ENCODE peak calls at places on chromosomes 2 and 18, in five cellular contexts. One of them, this sample, is unnamed.
A peak's percentile ranks its signal among the peaks of the same experiment; 100 is the strongest.

GRCh38 chr18:79604205-79604912 is 75.2 kb upstream of the CTDP1 start:
- DNase-seq in K562: no peak
- DNase-seq in HCT116: no peak
- DNase-seq in pancreas: no peak
- DNase-seq in aorta: peak; percentile 60
- DNase-seq in this sample: no peak

GRCh38 chr2:30915485-30915884 is 108.2 kb upstream of the CAPN13 start:
- DNase-seq in K562: peak; percentile 27
- DNase-seq in HCT116: peak; percentile 7
- DNase-seq in pancreas: peak; percentile 7
- DNase-seq in aorta: no peak
- DNase-seq in this sample: peak; percentile 30

GRCh38 chr2:43020296-43020695 is 206.1 kb downstream of the ZFP36L2 start:
- DNase-seq in K562: no peak
- DNase-seq in HCT116: no peak
- DNase-seq in pancreas: no peak
- DNase-seq in aorta: no peak
- DNase-seq in this sample: no peak

GRCh38 chr2:65658871-65659270 is 226.5 kb upstream of the SPRED2 start:
- DNase-seq in K562: no peak
- DNase-seq in HCT116: no peak
- DNase-seq in pancreas: no peak
- DNase-seq in aorta: no peak
- DNase-seq in this sample: no peak

GRCh38 chr2:226934546-226935243 is 98.8 kb downstream of the RHBDD1 start:
- DNase-seq in K562: no peak
- DNase-seq in HCT116: no peak
- DNase-seq in pancreas: no peak
- DNase-seq in aorta: no peak
- DNase-seq in this sample: no peak

GRCh38 chr2:40814621-40815020 is 362.7 kb upstream of the SLC8A1 start:
- DNase-seq in K562: no peak
- DNase-seq in HCT116: no peak
- DNase-seq in pancreas: no peak
- DNase-seq in aorta: no peak
- DNase-seq in this sample: no peak

GRCh38 chr2:63698825-63699548 is 110.2 kb downstream of the MDH1 start:
- DNase-seq in K562: no peak
- DNase-seq in HCT116: peak; percentile 76
- DNase-seq in pancreas: peak; percentile 11
- DNase-seq in aorta: no peak
- DNase-seq in this sample: peak; percentile 80

GRCh38 chr2:67037655-67038054 is 359.5 kb upstream of the ETAA1 start:
- DNase-seq in K562: no peak
- DNase-seq in HCT116: no peak
- DNase-seq in pancreas: peak; percentile 88
- DNase-seq in aorta: no peak
- DNase-seq in this sample: peak; percentile 3

GRCh38 chr2:106020032-106020431 is 174.1 kb downstream of the UXS1 start:
- DNase-seq in K562: no peak
- DNase-seq in HCT116: no peak
- DNase-seq in pancreas: no peak
- DNase-seq in aorta: no peak
- DNase-seq in this sample: no peak

GRCh38 chr2:54983345-54984235 is 66.7 kb downstream of the RTN4 start:
- DNase-seq in K562: no peak
- DNase-seq in HCT116: peak; percentile 4
- DNase-seq in pancreas: no peak
- DNase-seq in aorta: no peak
- DNase-seq in this sample: no peak

GRCh38 chr2:179646862-179647261 is 214.6 kb downstream of the ZNF385B start:
- DNase-seq in K562: no peak
- DNase-seq in HCT116: no peak
- DNase-seq in pancreas: no peak
- DNase-seq in aorta: no peak
- DNase-seq in this sample: peak; percentile 67

GRCh38 chr18:2515408-2515807 is 55.9 kb downstream of the METTL4 start:
- DNase-seq in K562: no peak
- DNase-seq in HCT116: peak; percentile 21
- DNase-seq in pancreas: no peak
- DNase-seq in aorta: no peak
- DNase-seq in this sample: no peak

GRCh38 chr18:35267809-35268208 is 22.2 kb downstream of the ZSCAN30 start:
- DNase-seq in K562: no peak
- DNase-seq in HCT116: no peak
- DNase-seq in pancreas: peak; percentile 35
- DNase-seq in aorta: peak; percentile 75
- DNase-seq in this sample: no peak

GRCh38 chr2:88187038-88187676 is 17.0 kb downstream of the THNSL2 start:
- DNase-seq in K562: peak; percentile 68
- DNase-seq in HCT116: peak; percentile 61
- DNase-seq in pancreas: peak; percentile 31
- DNase-seq in aorta: no peak
- DNase-seq in this sample: peak; percentile 69

GRCh38 chr2:222127660-222128059 is 171.1 kb downstream of the PAX3 start:
- DNase-seq in K562: no peak
- DNase-seq in HCT116: no peak
- DNase-seq in pancreas: no peak
- DNase-seq in aorta: no peak
- DNase-seq in this sample: no peak

GRCh38 chr2:230922951-230923717 is 1.9 kb downstream of the GPR55 start:
- DNase-seq in K562: no peak
- DNase-seq in HCT116: no peak
- DNase-seq in pancreas: no peak
- DNase-seq in aorta: no peak
- DNase-seq in this sample: no peak

GRCh38 chr18:78144669-78145068 is 834.9 kb upstream of the SALL3 start:
- DNase-seq in K562: no peak
- DNase-seq in HCT116: no peak
- DNase-seq in pancreas: no peak
- DNase-seq in aorta: no peak
- DNase-seq in this sample: no peak

GRCh38 chr2:55824554-55825096 is 99.0 kb downstream of the EFEMP1 start:
- DNase-seq in K562: no peak
- DNase-seq in HCT116: no peak
- DNase-seq in pancreas: no peak
- DNase-seq in aorta: peak; percentile 32
- DNase-seq in this sample: no peak

GRCh38 chr2:95323347-95324155 is 26.4 kb downstream of the KCNIP3 start:
- DNase-seq in K562: peak; percentile 73
- DNase-seq in HCT116: peak; percentile 55
- DNase-seq in pancreas: no peak
- DNase-seq in aorta: no peak
- DNase-seq in this sample: no peak

GRCh38 chr2:74474899-74475298 is 2.4 kb upstream of the MRPL53 start:
- DNase-seq in K562: no peak
- DNase-seq in HCT116: no peak
- DNase-seq in pancreas: no peak
- DNase-seq in aorta: peak; percentile 51
- DNase-seq in this sample: peak; percentile 37

GRCh38 chr2:26401739-26402541 is at the start of gene DRC1:
- DNase-seq in K562: no peak
- DNase-seq in HCT116: no peak
- DNase-seq in pancreas: peak; percentile 27
- DNase-seq in aorta: peak; percentile 85
- DNase-seq in this sample: no peak

DNA sequence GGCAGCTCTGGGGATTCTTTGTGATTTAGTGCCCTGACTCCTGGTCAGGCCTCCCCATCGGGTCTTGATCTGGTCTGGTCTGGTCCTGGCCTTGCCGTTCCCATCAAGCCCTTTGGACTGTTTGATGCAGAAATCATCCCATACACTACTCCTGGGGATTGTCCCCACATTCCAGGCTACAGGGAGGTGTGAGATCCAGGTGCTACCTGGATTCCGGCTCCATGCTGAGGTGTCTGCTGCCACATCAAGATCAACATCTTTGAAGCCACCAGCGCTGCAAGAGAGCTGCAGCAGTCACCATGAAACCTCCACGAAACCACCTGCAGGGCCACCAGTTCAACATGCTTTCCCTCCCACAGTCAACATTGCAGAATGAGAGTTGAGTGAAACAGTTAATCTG is 131.1 kb downstream of the SH3BP4 start:
- DNase-seq in K562: no peak
- DNase-seq in HCT116: no peak
- DNase-seq in pancreas: no peak
- DNase-seq in aorta: no peak
- DNase-seq in this sample: no peak
- H3K27ac ChIP-seq in K562: no peak overlapping the region
- H3K27ac ChIP-seq in HCT116: no peak overlapping the region
- H3K27ac ChIP-seq in pancreas: no peak overlapping the region
- H3K27ac ChIP-seq in aorta: no peak overlapping the region
- H3K27ac ChIP-seq in this sample: no peak overlapping the region

GRCh38 chr18:23824704-23825103 is 135.5 kb downstream of the LAMA3 start:
- DNase-seq in K562: no peak
- DNase-seq in HCT116: no peak
- DNase-seq in pancreas: no peak
- DNase-seq in aorta: no peak
- DNase-seq in this sample: no peak
- H3K4me1 ChIP-seq in K562: no peaks in the 10 kb centered on the region
- H3K4me1 ChIP-seq in HCT116: peaks cover 2% of the 10 kb centered on the region
- H3K4me1 ChIP-seq in pancreas: no peaks in the 10 kb centered on the region
- H3K4me1 ChIP-seq in aorta: peaks cover 7% of the 10 kb centered on the region
- H3K4me1 ChIP-seq in this sample: no peaks in the 10 kb centered on the region

DNA sequence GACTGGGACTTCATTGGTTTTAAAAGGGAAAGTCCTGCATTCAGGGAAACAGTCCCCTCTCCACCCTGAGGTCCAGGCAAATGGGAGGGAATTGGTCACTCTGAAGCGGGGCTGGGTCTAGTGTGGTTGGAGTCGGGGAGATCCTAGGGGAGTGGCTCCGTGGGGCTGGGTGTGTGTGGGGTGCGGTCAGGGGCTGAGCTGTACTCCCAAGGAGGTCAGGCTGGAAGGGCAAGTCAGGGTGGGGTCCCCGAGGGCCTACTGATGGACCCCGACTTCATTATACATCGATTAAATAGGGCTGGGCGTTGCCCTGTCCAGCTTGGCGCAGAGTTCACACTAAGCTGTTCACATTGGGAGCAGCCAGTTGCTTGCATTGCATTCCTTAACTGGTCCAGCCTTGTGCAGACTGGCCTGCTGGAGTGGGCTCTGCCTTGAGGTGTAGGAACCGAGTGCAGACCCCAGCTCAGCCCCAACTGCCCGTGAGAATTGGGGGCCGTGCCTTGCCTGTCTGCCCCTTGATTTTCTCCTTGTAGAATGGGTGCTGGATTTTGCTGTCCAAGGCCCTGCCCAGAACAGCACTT is 131.2 kb downstream of the ASB1 start:
- DNase-seq in K562: no peak
- DNase-seq in HCT116: no peak
- DNase-seq in pancreas: no peak
- DNase-seq in aorta: no peak
- DNase-seq in this sample: no peak
- H3K27me3 ChIP-seq in K562: peaks cover 2% of the 10 kb centered on the region
- H3K27me3 ChIP-seq in HCT116: no peaks in the 10 kb centered on the region
- H3K27me3 ChIP-seq in pancreas: no peaks in the 10 kb centered on the region
- H3K27me3 ChIP-seq in aorta: no peaks in the 10 kb centered on the region
- H3K27me3 ChIP-seq in this sample: peaks cover 11% of the 10 kb centered on the region

DNA sequence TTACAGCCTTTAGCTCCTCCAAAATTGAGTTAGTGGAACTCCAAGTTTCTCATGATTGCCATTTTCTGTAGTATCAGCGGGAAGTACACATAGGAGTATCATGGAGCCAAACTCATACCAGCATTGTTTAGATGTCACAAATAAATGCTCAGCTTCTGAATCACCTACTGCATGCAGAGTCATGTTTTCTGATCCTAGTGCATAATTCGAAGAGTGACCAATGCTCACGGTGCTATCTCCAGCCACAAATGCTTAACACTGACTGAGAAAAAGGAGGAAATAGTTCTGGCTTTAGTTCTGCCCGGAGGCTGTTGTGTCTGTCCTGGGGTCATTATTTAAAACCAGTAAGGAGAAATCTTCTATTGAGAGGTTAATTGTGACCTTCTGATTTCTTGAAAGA is 45.4 kb upstream of the LRATD1 start:
- DNase-seq in K562: no peak
- DNase-seq in HCT116: no peak
- DNase-seq in pancreas: no peak
- DNase-seq in aorta: no peak
- DNase-seq in this sample: no peak
- H3K27ac ChIP-seq in K562: no peak overlapping the region
- H3K27ac ChIP-seq in HCT116: no peak overlapping the region
- H3K27ac ChIP-seq in pancreas: no peak overlapping the region
- H3K27ac ChIP-seq in aorta: no peak overlapping the region
- H3K27ac ChIP-seq in this sample: no peak overlapping the region

GRCh38 chr2:201931955-201932354 is 101.7 kb upstream of the FZD7 start:
- DNase-seq in K562: no peak
- DNase-seq in HCT116: no peak
- DNase-seq in pancreas: no peak
- DNase-seq in aorta: no peak
- DNase-seq in this sample: no peak

GRCh38 chr2:201931475-201931874 is 102.2 kb upstream of the FZD7 start:
- DNase-seq in K562: no peak
- DNase-seq in HCT116: no peak
- DNase-seq in pancreas: no peak
- DNase-seq in aorta: no peak
- DNase-seq in this sample: no peak

GRCh38 chr2:201930831-201931230 is 102.8 kb upstream of the FZD7 start:
- DNase-seq in K562: no peak
- DNase-seq in HCT116: no peak
- DNase-seq in pancreas: no peak
- DNase-seq in aorta: no peak
- DNase-seq in this sample: peak; percentile 8

GRCh38 chr2:201932511-201932910 is 101.1 kb upstream of the FZD7 start:
- DNase-seq in K562: no peak
- DNase-seq in HCT116: no peak
- DNase-seq in pancreas: no peak
- DNase-seq in aorta: no peak
- DNase-seq in this sample: no peak

DNA sequence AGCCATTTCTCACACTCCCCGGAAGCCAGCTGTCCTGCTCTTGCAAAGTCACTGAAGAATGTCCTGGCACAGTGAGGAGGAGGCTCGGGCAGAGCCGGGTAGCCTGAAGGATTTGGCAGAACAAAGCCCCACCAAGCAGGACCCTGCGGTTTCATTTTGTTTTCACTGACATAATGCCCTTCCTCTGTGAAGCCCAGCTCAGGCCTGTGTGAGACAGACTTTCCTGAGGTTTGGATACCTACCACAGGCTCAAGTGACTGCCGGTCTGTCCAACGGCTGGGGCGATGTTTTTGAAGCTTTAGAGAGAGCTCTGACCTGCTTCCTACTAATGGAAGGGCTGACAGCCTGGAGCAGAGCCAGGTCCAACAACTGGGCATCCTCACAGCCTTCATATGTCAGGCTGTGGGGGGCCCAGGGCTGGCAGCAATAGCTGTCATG is 99.8 kb upstream of the FZD7 start:
- DNase-seq in K562: no peak
- DNase-seq in HCT116: no peak
- DNase-seq in pancreas: no peak
- DNase-seq in aorta: no peak
- DNase-seq in this sample: peak; percentile 68
- H3K4me1 ChIP-seq in K562: no peaks in the 10 kb centered on the region
- H3K4me1 ChIP-seq in HCT116: no peaks in the 10 kb centered on the region
- H3K4me1 ChIP-seq in pancreas: no peaks in the 10 kb centered on the region
- H3K4me1 ChIP-seq in aorta: no peaks in the 10 kb centered on the region
- H3K4me1 ChIP-seq in this sample: peaks cover 24% of the 10 kb centered on the region